ENCODE peak calls at places on chromosomes 11 and 22, in eight cellular contexts. L, R, E, S, O, I, G and J are unnamed samples.

GRCh38 chr22:31247726-31248125 is 35.6 kb downstream of the LIMK2 start:
- DNase-seq in L (no peak), R (no peak), E (no peak), S (no peak), O (no peak), I (no peak), G (no peak), J (no peak)

GRCh38 chr22:17774206-17774927 is at the start of gene BID:
- DNase-seq in L (no peak), R (peak; percentile 56), E (peak; percentile 68), S (no peak), O (no peak), I (peak; percentile 47), G (peak; percentile 71), J (no peak)

GRCh38 chr22:39419911-39420310 is 20.3 kb downstream of the TAB1 start:
- DNase-seq in L (no peak), R (no peak), E (no peak), S (no peak), O (no peak), I (no peak), G (no peak), J (no peak)

GRCh38 chr22:27596133-27596905 is 205.2 kb downstream of the MN1 start:
- DNase-seq in L (no peak), R (no peak), E (no peak), S (no peak), O (no peak), I (no peak), G (no peak), J (no peak)

GRCh38 chr11:10325398-10326079 is 20.7 kb downstream of the ADM start:
- DNase-seq in L (peak; percentile 86), R (no peak), E (no peak), S (no peak), O (peak; percentile 96), I (no peak), G (no peak), J (no peak)

GRCh38 chr11:7677801-7678201 is 4.5 kb upstream of the CYB5R2 start:
- DNase-seq in L (peak; percentile 60), R (no peak), E (no peak), S (no peak), O (no peak), I (no peak), G (no peak), J (no peak)

GRCh38 chr11:122085264-122085663 is 30.8 kb downstream of the BLID start:
- DNase-seq in L (peak; percentile 92), R (no peak), E (no peak), S (no peak), O (peak; percentile 94), I (no peak), G (no peak), J (no peak)

GRCh38 chr11:57426754-57427691 is at the start of gene SLC43A3:
- DNase-seq in L (peak; percentile 85), R (peak; percentile 86), E (peak; percentile 81), S (peak; percentile 66), O (peak; percentile 86), I (peak; percentile 88), G (peak; percentile 85), J (peak; percentile 91)

GRCh38 chr11:11074686-11075370 is 217.0 kb upstream of the ZBED5 start:
- DNase-seq in L (no peak), R (no peak), E (no peak), S (no peak), O (no peak), I (no peak), G (no peak), J (no peak)

GRCh38 chr11:72228229-72228843 is 3.8 kb downstream of the INPPL1 start:
- DNase-seq in L (no peak), R (no peak), E (no peak), S (no peak), O (no peak), I (no peak), G (no peak), J (no peak)

GRCh38 chr11:99418927-99419707 is 398.4 kb downstream of the CNTN5 start:
- DNase-seq in L (no peak), R (no peak), E (no peak), S (no peak), O (peak; percentile 5), I (no peak), G (no peak), J (no peak)

GRCh38 chr11:122138759-122139594 is 23.0 kb upstream of the BLID start:
- DNase-seq in L (no peak), R (no peak), E (no peak), S (no peak), O (no peak), I (no peak), G (no peak), J (no peak)

GRCh38 chr11:107092667-107093066 is 74.4 kb upstream of the GUCY1A2 start:
- DNase-seq in L (no peak), R (no peak), E (no peak), S (no peak), O (no peak), I (no peak), G (no peak), J (no peak)

GRCh38 chr11:34667810-34668582 is 47.1 kb downstream of the EHF start:
- DNase-seq in L (no peak), R (no peak), E (no peak), S (no peak), O (no peak), I (no peak), G (no peak), J (no peak)

GRCh38 chr11:3970101-3970500 is 114.6 kb downstream of the STIM1 start:
- DNase-seq in L (no peak), R (no peak), E (no peak), S (no peak), O (no peak), I (no peak), G (no peak), J (no peak)

GRCh38 chr11:45901646-45902045 is 5.4 kb downstream of the FREY1 start:
- DNase-seq in L (no peak), R (no peak), E (no peak), S (no peak), O (no peak), I (no peak), G (no peak), J (no peak)

GRCh38 chr11:105589346-105589745 is 20.5 kb upstream of the GRIA4 start:
- DNase-seq in L (no peak), R (no peak), E (no peak), S (no peak), O (peak; percentile 64), I (no peak), G (no peak), J (no peak)

GRCh38 chr22:42959472-42960145 is 55.3 kb downstream of the PACSIN2 start:
- DNase-seq in L (no peak), R (no peak), E (peak; percentile 72), S (no peak), O (peak; percentile 86), I (no peak), G (no peak), J (no peak)

GRCh38 chr22:50532353-50532700 is 2.5 kb upstream of the TYMP start:
- DNase-seq in L (no peak), R (no peak), E (peak; percentile 68), S (no peak), O (no peak), I (no peak), G (no peak), J (peak; percentile 76)

GRCh38 chr11:1631066-1631568 is 1.5 kb downstream of the KRTAP5-5 start:
- DNase-seq in L (no peak), R (no peak), E (no peak), S (no peak), O (no peak), I (no peak), G (peak; percentile 23), J (no peak)

GRCh38 chr11:63918576-63919171 is 1.7 kb upstream of the RCOR2 start:
- DNase-seq in L (no peak), R (no peak), E (no peak), S (no peak), O (no peak), I (no peak), G (peak; percentile 60), J (no peak)

GRCh38 chr11:620201-620600 is 4.5 kb upstream of the IRF7 start:
- DNase-seq in L (no peak), R (no peak), E (no peak), S (no peak), O (no peak), I (no peak), G (no peak), J (no peak)

GRCh38 chr11:44286268-44286880 is 23.6 kb downstream of the ALX4 start:
- DNase-seq in L (no peak), R (peak; percentile 54), E (peak; percentile 51), S (no peak), O (no peak), I (peak; percentile 73), G (peak; percentile 70), J (no peak)

GRCh38 chr11:65478411-65479183 is 20.2 kb upstream of the MALAT1 start:
- DNase-seq in L (no peak), R (peak; percentile 92), E (peak; percentile 77), S (no peak), O (peak; percentile 61), I (no peak), G (peak; percentile 88), J (peak; percentile 83)

GRCh38 chr22:36055376-36056310 is 27.0 kb upstream of the RBFOX2 start:
- DNase-seq in L (no peak), R (no peak), E (peak; percentile 22), S (no peak), O (peak; percentile 41), I (no peak), G (peak; percentile 49), J (no peak)